ENCODE peak calls at places on chromosomes 1 and 21, in nine cellular contexts. Y is ascending aorta, N is PC-3, S is esophagus squamous epithelium, H is upper lobe of right lung, F is uterus, C is GM23338, L is fibroblast of lung, Q is heart right ventricle. W is an unnamed sample.

GRCh38 chr1:25914074-25914995 is 8.1 kb upstream of the STMN1 start:
- DNase-seq in C (no peak), F (no peak), L (peak), Q (no peak), H (no peak), Y (no peak), N (no peak), S (no peak), W (no peak)

GRCh38 chr1:106727171-106727570 is 329.3 kb upstream of the PRMT6 start:
- DNase-seq in Q (no peak), H (no peak), C (peak), N (no peak), S (no peak), F (no peak), Y (no peak), L (no peak), W (no peak)

GRCh38 chr1:24759492-24759891 is 14.2 kb downstream of the CLIC4 start:
- DNase-seq in Y (no peak), F (no peak), Q (no peak), S (no peak), L (no peak), N (no peak), C (no peak), H (no peak), W (no peak)

GRCh38 chr1:149928388-149928724 is 753 bp upstream of the SF3B4 start:
- DNase-seq in C (no peak), L (no peak), Y (no peak), S (no peak), H (no peak), F (no peak), Q (no peak), N (no peak), W (no peak)

GRCh38 chr21:39630827-39631226 is 18.1 kb downstream of the B3GALT5 start:
- DNase-seq in H (no peak), Y (no peak), N (peak), Q (no peak), F (no peak), S (no peak), L (peak), C (no peak), W (no peak)

GRCh38 chr21:35394634-35395369 is 345.7 kb upstream of the RUNX1 start:
- DNase-seq in L (peak), Y (no peak), H (no peak), C (no peak), N (peak), Q (no peak), F (no peak), S (no peak), W (no peak)

GRCh38 chr1:231423648-231424047 is 1.6 kb upstream of the EGLN1 start:
- DNase-seq in Y (no peak), S (no peak), Q (no peak), H (no peak), F (no peak), N (peak), L (no peak), C (no peak), W (no peak)

GRCh38 chr1:7615138-7615537 is 156.0 kb upstream of the VAMP3 start:
- DNase-seq in H (no peak), S (no peak), L (no peak), Y (no peak), C (no peak), F (no peak), N (no peak), Q (no peak), W (no peak)

GRCh38 chr1:54485417-54485816 is 62.6 kb upstream of the ACOT11 start:
- DNase-seq in C (no peak), Q (no peak), N (no peak), L (no peak), Y (no peak), S (no peak), H (no peak), F (peak), W (no peak)

GRCh38 chr21:26064506-26064905 is 106.1 kb downstream of the APP start:
- DNase-seq in S (no peak), N (no peak), H (no peak), C (peak), F (no peak), L (no peak), Q (no peak), Y (no peak), W (no peak)

GRCh38 chr1:119674835-119675289 is 26.8 kb upstream of the ZNF697 start:
- DNase-seq in H (no peak), S (no peak), N (peak), L (peak), C (peak), Q (peak), F (peak), Y (peak), W (peak)

GRCh38 chr1:38533772-38534472 is 325.6 kb downstream of the RRAGC start:
- DNase-seq in H (no peak), Y (no peak), C (no peak), S (no peak), F (no peak), L (no peak), N (no peak), Q (no peak), W (no peak)

GRCh38 chr1:80164150-80164549 is 1157.6 kb upstream of the ADGRL4 start:
- DNase-seq in N (no peak), S (no peak), Q (no peak), F (no peak), H (no peak), Y (no peak), C (no peak), L (no peak), W (no peak)

GRCh38 chr1:59360170-59360569 is 63.3 kb downstream of the FGGY start:
- DNase-seq in H (no peak), N (peak), L (peak), Y (peak), Q (no peak), F (no peak), C (no peak), S (no peak), W (no peak)

GRCh38 chr1:28122183-28122582 is 33.8 kb upstream of the EYA3 start:
- DNase-seq in S (no peak), L (peak), Q (no peak), H (no peak), C (no peak), Y (no peak), N (no peak), F (no peak), W (no peak)

GRCh38 chr1:216600730-216601426 is 122.4 kb downstream of the ESRRG start:
- DNase-seq in L (peak), F (peak), Q (peak), N (peak), H (peak), S (peak), C (peak), Y (peak), W (peak)

GRCh38 chr21:32994305-32994704 is 31.4 kb upstream of the OLIG2 start:
- DNase-seq in L (peak), N (peak), Y (no peak), H (no peak), S (no peak), C (peak), Q (no peak), F (no peak), W (no peak)

GRCh38 chr1:67853704-67854103 is 20.4 kb upstream of the GNG12 start:
- DNase-seq in N (peak), Q (peak), L (peak), F (peak), C (peak), Y (no peak), H (peak), S (no peak), W (peak)

GRCh38 chr1:91585502-91585901 is 84.9 kb downstream of the CDC7 start:
- DNase-seq in L (no peak), Y (no peak), C (no peak), Q (no peak), N (no peak), H (no peak), S (no peak), F (no peak), W (no peak)

GRCh38 chr1:179958359-179958758 is 3.7 kb downstream of the CEP350 start:
- DNase-seq in H (no peak), L (no peak), N (no peak), Q (no peak), S (no peak), F (no peak), C (no peak), Y (no peak), W (no peak)

GRCh38 chr1:46487818-46488218 is 1.8 kb upstream of the DMBX1 start:
- DNase-seq in L (no peak), S (no peak), F (no peak), N (no peak), Y (no peak), H (no peak), Q (no peak), C (peak), W (no peak)

GRCh38 chr1:48671578-48671977 is 105.1 kb downstream of the BEND5 start:
- DNase-seq in Y (no peak), C (no peak), L (no peak), F (no peak), S (no peak), H (no peak), Q (no peak), N (no peak), W (no peak)

GRCh38 chr1:1564278-1564677 is 10.4 kb downstream of the SSU72 start:
- DNase-seq in L (no peak), F (no peak), C (no peak), H (no peak), Y (no peak), N (no peak), S (no peak), Q (no peak), W (no peak)

GRCh38 chr21:46636550-46637289 is 1.2 kb downstream of the PRMT2 start:
- DNase-seq in C (no peak), Y (no peak), N (peak), Q (no peak), S (no peak), F (no peak), L (peak), H (no peak), W (no peak)

DNA sequence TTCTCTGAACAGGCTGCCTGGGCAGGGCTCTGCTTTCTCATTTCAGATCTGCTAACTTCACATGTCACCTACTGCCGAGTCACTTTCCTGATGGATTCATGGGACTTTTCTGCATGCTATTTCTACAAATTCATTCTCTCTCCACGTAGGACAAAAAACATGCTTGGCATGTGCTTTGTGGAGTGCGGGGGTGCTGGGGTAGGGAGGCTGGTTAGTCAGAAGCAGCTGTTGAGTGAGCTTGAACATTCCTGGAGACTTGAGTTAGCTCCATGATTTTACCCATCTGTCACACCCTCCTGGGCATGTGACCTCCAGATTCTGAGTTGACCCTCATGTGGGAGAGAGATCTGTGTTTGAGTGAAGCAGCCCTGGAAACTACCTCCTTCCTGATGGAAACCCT is 71.4 kb downstream of the UCK2 start:
- DNase-seq in N (peak), Y (peak), F (peak), S (no peak), Q (no peak), C (no peak), L (peak), H (no peak), W (no peak)
- H3K27ac ChIP-seq in N (no peak), Y (peak), F (peak), S (peak), Q (peak), C (peak), L (peak), H (peak), W (peak)

GRCh38 chr1:172779501-172779900 is 120.6 kb downstream of the FASLG start:
- DNase-seq in F (no peak), L (no peak), Y (no peak), C (no peak), N (no peak), Q (no peak), S (no peak), H (no peak), W (no peak)
- H3K4me3 ChIP-seq in F (no peak), L (no peak), Y (no peak), C (no peak), N (no peak), Q (no peak), S (no peak), H (no peak), W (no peak)

GRCh38 chr1:110056284-110056680 is 14.2 kb downstream of the ALX3 start:
- DNase-seq in C (no peak), H (no peak), L (peak), Y (no peak), N (no peak), S (no peak), F (no peak), Q (no peak), W (no peak)

GRCh38 chr1:110055493-110056283 is 14.8 kb downstream of the ALX3 start:
- DNase-seq in C (no peak), Y (no peak), S (no peak), F (no peak), L (peak), H (no peak), Q (no peak), N (no peak), W (no peak)

GRCh38 chr1:110057963-110058518 is 12.4 kb downstream of the ALX3 start:
- DNase-seq in N (no peak), L (no peak), Y (no peak), H (no peak), S (no peak), Q (no peak), C (no peak), F (no peak), W (no peak)

GRCh38 chr1:110058591-110058990 is 11.9 kb downstream of the ALX3 start:
- DNase-seq in F (no peak), S (no peak), H (no peak), C (no peak), Q (no peak), L (no peak), Y (no peak), N (no peak), W (no peak)

GRCh38 chr1:110056776-110057175 is 13.7 kb downstream of the ALX3 start:
- DNase-seq in L (peak), Q (no peak), Y (no peak), S (no peak), H (no peak), N (peak), C (no peak), F (no peak), W (no peak)
- H3K27ac ChIP-seq in L (peak), Q (no peak), Y (no peak), S (peak), H (no peak), N (no peak), C (no peak), F (no peak), W (no peak)

GRCh38 chr21:42219606-42220137 is 732 bp downstream of the ABCG1 start:
- DNase-seq in L (peak), Y (peak), C (peak), Q (peak), F (no peak), H (peak), N (no peak), S (no peak), W (no peak)
- H3K4me3 ChIP-seq in L (peak), Y (peak), C (peak), Q (peak), F (peak), H (peak), N (peak), S (peak), W (peak)

DNA sequence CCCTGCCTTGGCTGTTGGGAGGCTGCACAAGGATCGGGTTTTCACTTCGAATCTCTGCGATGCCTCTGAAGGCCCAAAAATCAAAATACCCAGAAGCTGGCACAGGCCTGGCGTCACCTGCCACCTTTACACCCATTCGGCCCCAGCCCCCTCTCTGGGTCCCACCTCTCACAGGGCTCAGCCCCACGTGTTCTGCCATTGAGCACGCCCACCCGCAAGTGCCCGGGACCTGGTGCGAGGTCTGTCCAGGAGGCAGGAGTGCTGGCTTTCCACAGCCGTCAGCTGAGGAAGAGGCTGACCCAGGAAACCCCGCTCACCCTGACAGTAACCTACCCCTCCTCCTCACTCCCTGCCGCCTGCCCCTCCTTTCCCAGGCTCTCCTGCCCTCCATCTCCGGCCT is 13.7 kb downstream of the RCC2 start:
- DNase-seq in C (no peak), N (no peak), Q (no peak), Y (no peak), F (no peak), L (no peak), H (no peak), S (no peak), W (peak)
- H3K27ac ChIP-seq in C (peak), N (no peak), Q (no peak), Y (no peak), F (no peak), L (no peak), H (no peak), S (no peak), W (no peak)

DNA sequence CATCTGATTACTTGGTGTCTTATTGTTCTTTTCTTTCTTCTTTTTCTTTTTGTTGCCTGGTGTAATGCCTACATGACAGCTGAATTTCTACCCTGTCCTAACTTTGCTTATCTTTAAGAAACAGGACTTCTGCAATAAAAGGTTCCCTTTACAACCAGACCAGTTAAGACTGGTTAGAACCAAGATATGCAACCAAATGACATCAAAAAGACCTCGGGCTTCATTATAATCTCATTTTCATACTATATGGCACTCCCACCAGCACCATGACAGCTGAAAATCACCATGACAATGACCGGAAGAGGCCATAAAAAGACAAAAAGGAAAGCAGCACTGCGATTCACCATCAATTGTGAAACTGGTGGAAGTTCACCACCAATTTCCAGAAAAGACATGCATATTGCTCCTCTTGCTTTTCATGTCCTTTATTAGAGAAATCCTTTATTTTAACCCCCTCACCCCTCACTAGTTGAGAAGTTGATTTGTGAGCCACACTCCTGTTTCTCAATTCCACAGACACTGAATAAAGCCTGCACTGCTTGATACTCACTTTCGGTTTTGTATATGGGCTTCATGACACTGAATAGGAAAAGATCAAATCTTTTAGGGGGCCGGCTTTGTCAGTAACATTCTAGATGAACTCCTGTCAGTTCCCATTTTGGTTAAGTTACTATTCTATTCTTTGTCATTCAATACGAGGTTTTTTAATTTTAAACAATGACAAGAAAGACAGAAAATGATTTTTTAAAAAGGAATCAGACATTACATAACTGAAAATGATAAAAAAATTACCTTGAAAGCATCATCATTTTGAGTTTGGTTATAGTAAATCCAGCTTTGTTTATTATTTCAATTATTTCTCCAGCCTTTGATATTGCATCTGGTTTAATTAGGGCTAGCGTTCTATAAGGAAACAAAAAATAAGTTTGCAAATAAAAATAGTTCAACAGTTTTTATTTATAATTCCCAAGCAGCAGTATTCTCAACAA is 58.1 kb downstream of the NME7 start:
- DNase-seq in F (no peak), N (no peak), C (no peak), H (no peak), S (no peak), Y (no peak), Q (no peak), L (peak), W (no peak)
- H3K4me3 ChIP-seq in F (no peak), N (no peak), C (no peak), H (no peak), S (no peak), Y (no peak), Q (no peak), L (no peak), W (no peak)

W was measured in right cardiac atrium.